ENCODE peak calls at places on chromosomes 11 and 22, in four cellular contexts. J is transverse colon, V is PC-3, N is A549. P is an unnamed sample.

GRCh38 chr11:119493712-119494111 is 70.7 kb upstream of the THY1 start:
- DNase-seq in J (peak; percentile 17), N (no peak), V (peak; percentile 69), P (peak; percentile 27)

GRCh38 chr11:120178441-120179070 is 32.3 kb upstream of the OAF start:
- DNase-seq in J (no peak), V (no peak), N (no peak), P (no peak)

GRCh38 chr11:128527046-128527445 is 60.3 kb downstream of the ETS1 start:
- DNase-seq in V (no peak), N (no peak), J (no peak), P (no peak)

GRCh38 chr11:69491071-69492031 is 9.9 kb downstream of the LINC01488 start:
- DNase-seq in V (no peak), J (no peak), N (no peak), P (no peak)

GRCh38 chr22:45290410-45290936 is 5.7 kb downstream of the UPK3A start:
- DNase-seq in N (no peak), J (peak; percentile 38), V (peak; percentile 64), P (no peak)

GRCh38 chr11:28137832-28138231 is 29.6 kb downstream of the METTL15 start:
- DNase-seq in N (no peak), V (no peak), J (no peak), P (no peak)

GRCh38 chr22:39785232-39785631 is 108.3 kb downstream of the ENTHD1 start:
- DNase-seq in V (no peak), N (no peak), J (no peak), P (no peak)

GRCh38 chr11:128515766-128516466 is 71.4 kb downstream of the ETS1 start:
- DNase-seq in J (no peak), N (no peak), V (no peak), P (no peak)

GRCh38 chr11:48012051-48012391 is 31.7 kb downstream of the PTPRJ start:
- DNase-seq in J (no peak), N (no peak), V (no peak), P (no peak)

GRCh38 chr11:69297926-69298777 is 4.2 kb downstream of the MYEOV start:
- DNase-seq in V (peak; percentile 95), J (peak; percentile 85), N (peak; percentile 76), P (peak; percentile 56)

GRCh38 chr11:15852179-15852578 is 504.2 kb downstream of the SOX6 start:
- DNase-seq in V (peak; percentile 4), N (no peak), J (peak; percentile 36), P (peak; percentile 16)

GRCh38 chr11:41982975-41983374 is 523.5 kb upstream of the LRRC4C start:
- DNase-seq in V (no peak), J (no peak), N (no peak), P (no peak)

GRCh38 chr22:42939451-42939881 is 75.5 kb downstream of the PACSIN2 start:
- DNase-seq in J (peak; percentile 51), V (peak; percentile 40), N (no peak), P (no peak)

GRCh38 chr22:44741929-44742328 is 10.4 kb upstream of the ARHGAP8 start:
- DNase-seq in J (peak; percentile 48), N (no peak), V (no peak), P (no peak)

GRCh38 chr11:2848497-2848896 is 37.1 kb downstream of the CDKN1C start:
- DNase-seq in J (no peak), V (no peak), N (no peak), P (no peak)

GRCh38 chr22:48943567-48944432 is 883.9 kb downstream of the BRD1 start:
- DNase-seq in J (peak; percentile 7), V (peak; percentile 5), N (peak; percentile 25), P (no peak)

GRCh38 chr22:49975543-49976389 is 15.2 kb downstream of the PIM3 start:
- DNase-seq in N (no peak), V (no peak), J (peak; percentile 37), P (no peak)

GRCh38 chr11:134756811-134757540 is 344.9 kb upstream of the B3GAT1 start:
- DNase-seq in J (no peak), V (no peak), N (no peak), P (no peak)

GRCh38 chr11:10694481-10695239 is 1.1 kb upstream of the IRAG1 start:
- DNase-seq in N (no peak), V (no peak), J (no peak), P (no peak)

GRCh38 chr11:73974611-73975478 is 7.8 kb downstream of the UCP2 start:
- DNase-seq in N (no peak), V (no peak), J (no peak), P (no peak)

GRCh38 chr11:38990139-38990538 is 2392.1 kb upstream of the RAG2 start:
- DNase-seq in J (peak; percentile 14), N (no peak), V (peak; percentile 35), P (no peak)

GRCh38 chr11:84566681-84567080 is 1060.5 kb downstream of the DLG2 start:
- DNase-seq in J (no peak), V (no peak), N (no peak), P (no peak)

GRCh38 chr22:41092847-41093371 is 517 bp downstream of the EP300 start:
- DNase-seq in N (peak; percentile 22), V (peak; percentile 22), J (peak; percentile 47), P (peak; percentile 15)

GRCh38 chr22:50530857-50531545 is 1.2 kb upstream of the TYMP start:
- DNase-seq in V (peak; percentile 74), J (peak; percentile 93), N (peak; percentile 60), P (no peak)

GRCh38 chr11:44096360-44097188 is 1.1 kb downstream of the EXT2 start:
- DNase-seq in J (no peak), N (peak; percentile 10), V (peak; percentile 76), P (peak; percentile 84)

GRCh38 chr22:39128508-39128907 is 24.0 kb downstream of the CBX7 start:
- DNase-seq in V (no peak), N (no peak), J (no peak), P (no peak)

GRCh38 chr11:116534270-116534975 is 238.4 kb downstream of the BUD13 start:
- DNase-seq in J (no peak), N (no peak), V (no peak), P (no peak)

GRCh38 chr22:36397081-36397766 is 9.5 kb upstream of the MYH9 start:
- DNase-seq in V (peak; percentile 42), J (no peak), N (peak; percentile 47), P (peak; percentile 21)

GRCh38 chr22:36395922-36396321 is 8.2 kb upstream of the MYH9 start:
- DNase-seq in J (no peak), N (peak; percentile 54), V (peak; percentile 72), P (peak; percentile 81)

GRCh38 chr22:36399473-36399780 is 11.7 kb upstream of the MYH9 start:
- DNase-seq in N (no peak), J (no peak), V (peak; percentile 45), P (no peak)

GRCh38 chr22:36397767-36398093 is 10.0 kb upstream of the MYH9 start:
- DNase-seq in J (no peak), V (no peak), N (no peak), P (no peak)

DNA sequence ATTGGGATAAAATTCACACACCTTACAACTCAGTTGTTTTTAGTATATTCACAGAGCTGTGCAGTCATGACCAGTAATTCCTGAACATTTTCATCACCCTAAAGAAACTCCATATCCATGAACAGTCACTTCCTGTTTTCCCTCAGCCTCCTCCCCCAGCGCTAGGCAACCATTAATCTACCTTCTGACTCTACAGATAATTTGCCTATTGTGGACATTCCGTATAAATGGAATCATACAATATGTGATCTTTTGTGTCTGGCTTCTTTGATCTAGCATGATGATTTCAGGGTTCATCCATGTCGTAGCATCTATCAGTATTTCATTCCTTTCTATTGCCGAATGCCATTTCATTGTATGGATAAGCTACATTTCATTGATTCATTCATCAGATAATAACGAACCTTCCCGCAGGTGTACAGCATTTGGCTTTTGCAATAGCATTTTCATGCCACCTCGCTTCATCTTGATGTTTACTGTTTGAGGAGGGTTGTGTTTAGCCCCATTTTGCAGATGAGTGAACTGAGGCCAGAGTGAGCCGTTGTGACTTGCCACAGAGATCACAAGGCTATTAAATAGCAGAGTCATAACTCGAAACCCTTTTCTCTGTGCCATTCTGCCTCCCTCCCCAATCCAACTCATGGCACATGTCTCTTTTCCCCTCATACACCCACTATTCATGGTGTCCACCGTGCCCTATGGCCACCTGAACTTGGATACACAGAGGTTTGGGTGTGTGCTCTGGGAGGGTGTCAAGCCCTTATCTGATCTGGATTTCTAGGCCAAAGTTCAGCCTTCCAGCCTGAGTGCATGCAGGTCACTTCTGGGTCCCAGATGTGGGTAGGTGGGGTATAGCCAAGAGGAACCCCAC is 11.1 kb upstream of the MYH9 start:
- DNase-seq in V (peak; percentile 58), N (no peak), J (peak; percentile 59), P (peak; percentile 58)
- TF ChIP-seq CTCF in V (no peak), N (no peak), J (no peak), P (no peak)

GRCh38 chr22:27686534-27686933 is 115.0 kb downstream of the MN1 start:
- DNase-seq in N (peak; percentile 74), V (no peak), J (peak; percentile 34), P (peak; percentile 20)
- H3K27ac ChIP-seq in N (peak overlapping the region; percentile 80), V (no peak overlapping the region), J (peak overlapping the region; percentile 50), P (peak overlapping the region; percentile 23)

GRCh38 chr11:36258730-36259360 is 30.4 kb downstream of the COMMD9 start:
- DNase-seq in V (peak; percentile 74), N (peak; percentile 60), J (peak; percentile 32), P (peak; percentile 24)
- TF ChIP-seq CTCF in V (peak; percentile 77), N (peak; percentile 68), J (peak; percentile 45), P (no peak)

GRCh38 chr22:28741200-28741757 is 341 bp downstream of the CHEK2 start:
- DNase-seq in V (no peak), J (no peak), N (no peak), P (no peak)
- H3K27ac ChIP-seq in V (no peak overlapping the region), J (peak overlapping the region; percentile 92), N (peak overlapping the region; percentile 100), P (peak overlapping the region; percentile 95)

DNA sequence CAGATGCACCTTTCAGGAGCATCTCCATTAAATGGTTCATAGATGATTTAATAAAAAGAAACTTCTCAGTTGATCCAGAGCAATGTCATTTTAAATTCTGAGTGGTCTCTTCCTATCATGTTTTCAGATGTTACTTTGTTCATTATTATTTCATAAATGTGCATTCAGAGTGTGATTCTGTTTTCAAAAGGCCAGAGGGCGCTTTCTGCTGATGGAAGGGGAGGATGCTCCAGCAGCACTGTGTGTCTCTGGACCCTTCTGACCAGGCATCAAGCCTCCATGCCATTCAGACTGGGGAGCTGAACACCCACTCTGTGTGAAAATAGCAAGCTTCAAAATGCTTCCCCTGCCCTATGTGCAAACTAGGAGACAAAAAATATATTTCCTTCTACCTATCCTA is 23.9 kb upstream of the CRTAM start:
- DNase-seq in J (peak; percentile 12), V (peak; percentile 48), N (no peak), P (no peak)
- TF ChIP-seq CTCF in J (no peak), V (peak; percentile 75), N (peak; percentile 11), P (no peak)

P was measured in RWPE1.